ENCODE peak calls at places on chromosomes 4 and X, in seven cellular contexts. One of them, this sample, is unnamed.

GRCh38 chr4:177194906-177195305 is 114.8 kb upstream of the NEIL3 start:
- DNase-seq in DMS153: no peak
- DNase-seq in mammary epithelial cell: no peak
- DNase-seq in choroid plexus epithelial cell: no peak
- DNase-seq in iPS DF 6.9: no peak
- DNase-seq in tibial nerve: no peak
- DNase-seq in GM13976: no peak
- DNase-seq in this sample: no peak

GRCh38 chrX:70079870-70080269 is 17.6 kb downstream of the OTUD6A start:
- DNase-seq in tibial nerve: no peak
- DNase-seq in DMS153: no peak
- DNase-seq in mammary epithelial cell: no peak
- DNase-seq in choroid plexus epithelial cell: no peak
- DNase-seq in GM13976: no peak
- DNase-seq in iPS DF 6.9: no peak
- DNase-seq in this sample: no peak

GRCh38 chr4:57156242-57156990 is 46.2 kb upstream of the IGFBP7 start:
- DNase-seq in DMS153: no peak
- DNase-seq in GM13976: no peak
- DNase-seq in tibial nerve: no peak
- DNase-seq in iPS DF 6.9: no peak
- DNase-seq in choroid plexus epithelial cell: no peak
- DNase-seq in mammary epithelial cell: peak; percentile 57
- DNase-seq in this sample: no peak

GRCh38 chrX:73577368-73577767 is 14.4 kb downstream of the CHIC1 start:
- DNase-seq in iPS DF 6.9: no peak
- DNase-seq in GM13976: no peak
- DNase-seq in tibial nerve: no peak
- DNase-seq in mammary epithelial cell: peak; percentile 82
- DNase-seq in choroid plexus epithelial cell: peak; percentile 78
- DNase-seq in DMS153: no peak
- DNase-seq in this sample: no peak

GRCh38 chrX:13652256-13653021 is 502 bp upstream of the TCEANC start:
- DNase-seq in choroid plexus epithelial cell: peak; percentile 95
- DNase-seq in mammary epithelial cell: peak; percentile 85
- DNase-seq in DMS153: no peak
- DNase-seq in GM13976: no peak
- DNase-seq in iPS DF 6.9: no peak
- DNase-seq in tibial nerve: no peak
- DNase-seq in this sample: no peak

GRCh38 chrX:2867191-2867590 is 38.5 kb downstream of the GYG2 start:
- DNase-seq in GM13976: no peak
- DNase-seq in mammary epithelial cell: no peak
- DNase-seq in iPS DF 6.9: no peak
- DNase-seq in DMS153: no peak
- DNase-seq in choroid plexus epithelial cell: no peak
- DNase-seq in tibial nerve: no peak
- DNase-seq in this sample: no peak

GRCh38 chr4:169665039-169665732 is 44.8 kb downstream of the CLCN3 start:
- DNase-seq in choroid plexus epithelial cell: peak; percentile 6
- DNase-seq in tibial nerve: no peak
- DNase-seq in DMS153: no peak
- DNase-seq in iPS DF 6.9: no peak
- DNase-seq in mammary epithelial cell: no peak
- DNase-seq in GM13976: no peak
- DNase-seq in this sample: no peak

GRCh38 chrX:148774276-148774675 is 273.9 kb downstream of the AFF2 start:
- DNase-seq in mammary epithelial cell: no peak
- DNase-seq in iPS DF 6.9: no peak
- DNase-seq in GM13976: no peak
- DNase-seq in DMS153: no peak
- DNase-seq in choroid plexus epithelial cell: peak; percentile 8
- DNase-seq in tibial nerve: no peak
- DNase-seq in this sample: no peak

GRCh38 chr4:154982187-154983047 is 201.3 kb downstream of the RBM46 start:
- DNase-seq in tibial nerve: peak; percentile 60
- DNase-seq in iPS DF 6.9: peak; percentile 52
- DNase-seq in GM13976: peak; percentile 39
- DNase-seq in mammary epithelial cell: peak; percentile 44
- DNase-seq in choroid plexus epithelial cell: peak; percentile 70
- DNase-seq in DMS153: peak; percentile 24
- DNase-seq in this sample: peak; percentile 26

GRCh38 chrX:13888284-13888683 is 71.4 kb upstream of the GPM6B start:
- DNase-seq in choroid plexus epithelial cell: no peak
- DNase-seq in iPS DF 6.9: no peak
- DNase-seq in mammary epithelial cell: no peak
- DNase-seq in tibial nerve: no peak
- DNase-seq in GM13976: no peak
- DNase-seq in DMS153: peak; percentile 7
- DNase-seq in this sample: no peak

GRCh38 chr4:112206431-112206830 is 25.2 kb upstream of the AP1AR start:
- DNase-seq in tibial nerve: no peak
- DNase-seq in mammary epithelial cell: no peak
- DNase-seq in GM13976: no peak
- DNase-seq in choroid plexus epithelial cell: no peak
- DNase-seq in iPS DF 6.9: no peak
- DNase-seq in DMS153: no peak
- DNase-seq in this sample: no peak

GRCh38 chr4:126899382-126899801 is 733.4 kb upstream of the INTU start:
- DNase-seq in GM13976: no peak
- DNase-seq in choroid plexus epithelial cell: peak; percentile 77
- DNase-seq in iPS DF 6.9: no peak
- DNase-seq in tibial nerve: no peak
- DNase-seq in DMS153: no peak
- DNase-seq in mammary epithelial cell: peak; percentile 72
- DNase-seq in this sample: no peak

GRCh38 chrX:13638021-13638420 is 14.9 kb upstream of the TCEANC start:
- DNase-seq in tibial nerve: no peak
- DNase-seq in iPS DF 6.9: no peak
- DNase-seq in GM13976: no peak
- DNase-seq in mammary epithelial cell: no peak
- DNase-seq in DMS153: no peak
- DNase-seq in choroid plexus epithelial cell: no peak
- DNase-seq in this sample: no peak

GRCh38 chrX:43618376-43619205 is 37.5 kb upstream of the MAOA start:
- DNase-seq in tibial nerve: no peak
- DNase-seq in iPS DF 6.9: peak; percentile 41
- DNase-seq in GM13976: no peak
- DNase-seq in mammary epithelial cell: no peak
- DNase-seq in DMS153: no peak
- DNase-seq in choroid plexus epithelial cell: no peak
- DNase-seq in this sample: no peak

GRCh38 chr4:109877400-109877799 is 29.5 kb downstream of the LRIT3 start:
- DNase-seq in GM13976: peak; percentile 38
- DNase-seq in choroid plexus epithelial cell: no peak
- DNase-seq in iPS DF 6.9: no peak
- DNase-seq in mammary epithelial cell: no peak
- DNase-seq in tibial nerve: no peak
- DNase-seq in DMS153: no peak
- DNase-seq in this sample: no peak

GRCh38 chr4:38759077-38759789 is 23.6 kb downstream of the TLR10 start:
- DNase-seq in GM13976: peak; percentile 48
- DNase-seq in iPS DF 6.9: peak; percentile 50
- DNase-seq in tibial nerve: peak; percentile 74
- DNase-seq in choroid plexus epithelial cell: peak; percentile 72
- DNase-seq in DMS153: no peak
- DNase-seq in mammary epithelial cell: peak; percentile 24
- DNase-seq in this sample: no peak

GRCh38 chr4:19831644-19832285 is 419.9 kb upstream of the SLIT2 start:
- DNase-seq in mammary epithelial cell: no peak
- DNase-seq in choroid plexus epithelial cell: no peak
- DNase-seq in GM13976: no peak
- DNase-seq in tibial nerve: no peak
- DNase-seq in iPS DF 6.9: no peak
- DNase-seq in DMS153: no peak
- DNase-seq in this sample: no peak

GRCh38 chrX:41005445-41005992 is 79.7 kb upstream of the USP9X start:
- DNase-seq in choroid plexus epithelial cell: no peak
- DNase-seq in tibial nerve: no peak
- DNase-seq in iPS DF 6.9: no peak
- DNase-seq in DMS153: no peak
- DNase-seq in mammary epithelial cell: no peak
- DNase-seq in GM13976: no peak
- DNase-seq in this sample: no peak

GRCh38 chrX:47452112-47452511 is 30.9 kb downstream of the ZNF41 start:
- DNase-seq in mammary epithelial cell: no peak
- DNase-seq in DMS153: no peak
- DNase-seq in iPS DF 6.9: no peak
- DNase-seq in GM13976: no peak
- DNase-seq in choroid plexus epithelial cell: no peak
- DNase-seq in tibial nerve: no peak
- DNase-seq in this sample: no peak

GRCh38 chr4:159937595-159937994 is 834.7 kb downstream of the RAPGEF2 start:
- DNase-seq in choroid plexus epithelial cell: no peak
- DNase-seq in GM13976: peak; percentile 29
- DNase-seq in mammary epithelial cell: peak; percentile 75
- DNase-seq in iPS DF 6.9: no peak
- DNase-seq in DMS153: no peak
- DNase-seq in tibial nerve: no peak
- DNase-seq in this sample: no peak

GRCh38 chrX:131445955-131446354 is 97.9 kb upstream of the OR13H1 start:
- DNase-seq in tibial nerve: no peak
- DNase-seq in iPS DF 6.9: no peak
- DNase-seq in mammary epithelial cell: no peak
- DNase-seq in DMS153: no peak
- DNase-seq in GM13976: no peak
- DNase-seq in choroid plexus epithelial cell: no peak
- DNase-seq in this sample: no peak

GRCh38 chrX:136477026-136477425 is 10.7 kb upstream of the BRS3 start:
- DNase-seq in choroid plexus epithelial cell: no peak
- DNase-seq in DMS153: no peak
- DNase-seq in tibial nerve: no peak
- DNase-seq in GM13976: no peak
- DNase-seq in mammary epithelial cell: no peak
- DNase-seq in iPS DF 6.9: peak; percentile 11
- DNase-seq in this sample: no peak

GRCh38 chr4:169135776-169136175 is 125.7 kb upstream of the CBR4 start:
- DNase-seq in GM13976: no peak
- DNase-seq in mammary epithelial cell: no peak
- DNase-seq in choroid plexus epithelial cell: no peak
- DNase-seq in tibial nerve: no peak
- DNase-seq in DMS153: no peak
- DNase-seq in iPS DF 6.9: no peak
- DNase-seq in this sample: no peak

GRCh38 chrX:107935664-107936433 is 46.3 kb downstream of the TEX13B start:
- DNase-seq in tibial nerve: no peak
- DNase-seq in mammary epithelial cell: peak; percentile 60
- DNase-seq in iPS DF 6.9: no peak
- DNase-seq in choroid plexus epithelial cell: peak; percentile 10
- DNase-seq in GM13976: no peak
- DNase-seq in DMS153: no peak
- DNase-seq in this sample: no peak

GRCh38 chrX:1481636-1482529 is 29.2 kb upstream of the ASMTL start:
- DNase-seq in GM13976: peak; percentile 70
- DNase-seq in DMS153: no peak
- DNase-seq in iPS DF 6.9: no peak
- DNase-seq in mammary epithelial cell: peak; percentile 44
- DNase-seq in tibial nerve: peak; percentile 48
- DNase-seq in choroid plexus epithelial cell: peak; percentile 97
- DNase-seq in this sample: peak; percentile 53

GRCh38 chr4:3402409-3403103 is 39.2 kb upstream of the HGFAC start:
- DNase-seq in tibial nerve: no peak
- DNase-seq in choroid plexus epithelial cell: peak; percentile 28
- DNase-seq in DMS153: no peak
- DNase-seq in mammary epithelial cell: peak; percentile 5
- DNase-seq in GM13976: no peak
- DNase-seq in iPS DF 6.9: no peak
- DNase-seq in this sample: no peak

GRCh38 chrX:111098874-111099273 is 2.9 kb downstream of the PAK3 start:
- DNase-seq in tibial nerve: peak; percentile 27
- DNase-seq in DMS153: no peak
- DNase-seq in GM13976: peak; percentile 68
- DNase-seq in mammary epithelial cell: no peak
- DNase-seq in choroid plexus epithelial cell: peak; percentile 4
- DNase-seq in iPS DF 6.9: peak; percentile 39
- DNase-seq in this sample: no peak

GRCh38 chr4:102420563-102421221 is 75.4 kb upstream of the SLC39A8 start:
- DNase-seq in choroid plexus epithelial cell: peak; percentile 38
- DNase-seq in iPS DF 6.9: no peak
- DNase-seq in GM13976: no peak
- DNase-seq in tibial nerve: no peak
- DNase-seq in DMS153: no peak
- DNase-seq in mammary epithelial cell: peak; percentile 39
- DNase-seq in this sample: peak; percentile 85

GRCh38 chr4:12926189-12927066 is 557.7 kb downstream of the RAB28 start:
- DNase-seq in iPS DF 6.9: no peak
- DNase-seq in choroid plexus epithelial cell: peak; percentile 3
- DNase-seq in tibial nerve: no peak
- DNase-seq in DMS153: peak; percentile 24
- DNase-seq in GM13976: no peak
- DNase-seq in mammary epithelial cell: no peak
- DNase-seq in this sample: peak; percentile 47

GRCh38 chr4:35300996-35301774 is 943.1 kb downstream of the ARAP2 start:
- DNase-seq in tibial nerve: no peak
- DNase-seq in choroid plexus epithelial cell: no peak
- DNase-seq in iPS DF 6.9: peak; percentile 29
- DNase-seq in DMS153: no peak
- DNase-seq in mammary epithelial cell: no peak
- DNase-seq in GM13976: no peak
- DNase-seq in this sample: no peak

GRCh38 chr4:38837849-38838248 is 18.8 kb downstream of the TLR6 start:
- DNase-seq in choroid plexus epithelial cell: peak; percentile 56
- DNase-seq in mammary epithelial cell: peak; percentile 57
- DNase-seq in DMS153: no peak
- DNase-seq in iPS DF 6.9: no peak
- DNase-seq in GM13976: no peak
- DNase-seq in tibial nerve: no peak
- DNase-seq in this sample: no peak

This sample was measured in LNCaP clone FGC.